ENCODE peak calls at places on chromosome 4, in seven cellular contexts. X, H, E, U, F, P and J are unnamed samples. For H3K27me3, the result is how much of the 10 kb centered on the place peaks cover.

GRCh38 chr4:53116959-53117358 is 248.9 kb downstream of the SCFD2 start:
- DNase-seq in X (no peak), H (no peak), E (no peak), U (no peak), F (no peak), P (no peak), J (peak)

GRCh38 chr4:24921491-24921890 is 8.6 kb upstream of the CCDC149 start:
- DNase-seq in X (no peak), H (no peak), E (no peak), U (no peak), F (no peak), P (no peak), J (no peak)

GRCh38 chr4:55143858-55144257 is 18.5 kb upstream of the KDR start:
- DNase-seq in X (no peak), H (no peak), E (no peak), U (no peak), F (no peak), P (no peak), J (no peak)

GRCh38 chr4:86940176-86940575 is 5.4 kb downstream of the AFF1 start:
- DNase-seq in X (no peak), H (no peak), E (no peak), U (no peak), F (no peak), P (no peak), J (no peak)

GRCh38 chr4:86896596-86896995 is 4.4 kb upstream of the C4orf36 start:
- DNase-seq in X (no peak), H (no peak), E (no peak), U (no peak), F (no peak), P (no peak), J (no peak)

GRCh38 chr4:33996075-33996718 is 2248.1 kb downstream of the ARAP2 start:
- DNase-seq in X (no peak), H (no peak), E (no peak), U (no peak), F (no peak), P (no peak), J (no peak)

GRCh38 chr4:127957105-127957504 is 7.9 kb downstream of the MFSD8 start:
- DNase-seq in X (no peak), H (no peak), E (no peak), U (no peak), F (no peak), P (no peak), J (no peak)

GRCh38 chr4:147975902-147976301 is 244.0 kb downstream of the ARHGAP10 start:
- DNase-seq in X (no peak), H (no peak), E (no peak), U (no peak), F (no peak), P (no peak), J (no peak)

GRCh38 chr4:108219998-108220397 is 51.3 kb upstream of the LEF1 start:
- DNase-seq in X (no peak), H (no peak), E (no peak), U (no peak), F (no peak), P (no peak), J (no peak)

GRCh38 chr4:188781655-188782054 is 642.4 kb downstream of the TRIML1 start:
- DNase-seq in X (no peak), H (no peak), E (no peak), U (no peak), F (no peak), P (no peak), J (peak)

GRCh38 chr4:188551156-188551555 is 411.9 kb downstream of the TRIML1 start:
- DNase-seq in X (no peak), H (no peak), E (no peak), U (no peak), F (no peak), P (no peak), J (no peak)

GRCh38 chr4:89829470-89830138 is 7.4 kb downstream of the SNCA start:
- DNase-seq in X (no peak), H (no peak), E (no peak), U (peak), F (peak), P (no peak), J (no peak)

GRCh38 chr4:687048-687974 is 1.6 kb downstream of the SLC49A3 start:
- DNase-seq in X (peak), H (peak), E (peak), U (peak), F (peak), P (no peak), J (peak)

GRCh38 chr4:176579233-176579632 is 213.5 kb downstream of the VEGFC start:
- DNase-seq in X (no peak), H (no peak), E (no peak), U (no peak), F (no peak), P (no peak), J (no peak)

GRCh38 chr4:170325599-170325998 is 235.8 kb upstream of the AADAT start:
- DNase-seq in X (no peak), H (no peak), E (no peak), U (no peak), F (no peak), P (no peak), J (no peak)

GRCh38 chr4:159070742-159071141 is 32.1 kb upstream of the RAPGEF2 start:
- DNase-seq in X (no peak), H (no peak), E (no peak), U (no peak), F (no peak), P (no peak), J (no peak)

GRCh38 chr4:184410748-184411147 is 63.6 kb downstream of the IRF2 start:
- DNase-seq in X (no peak), H (no peak), E (no peak), U (no peak), F (no peak), P (no peak), J (no peak)

GRCh38 chr4:27524224-27524623 is 663.6 kb downstream of the STIM2 start:
- DNase-seq in X (no peak), H (no peak), E (no peak), U (no peak), F (no peak), P (no peak), J (no peak)

GRCh38 chr4:170386511-170386910 is 296.8 kb upstream of the AADAT start:
- DNase-seq in X (no peak), H (no peak), E (no peak), U (no peak), F (no peak), P (no peak), J (no peak)

GRCh38 chr4:52873861-52874343 is 11.8 kb downstream of the RASL11B start:
- DNase-seq in X (no peak), H (no peak), E (no peak), U (no peak), F (no peak), P (no peak), J (no peak)

GRCh38 chr4:184355111-184355604 is 119.2 kb downstream of the IRF2 start:
- DNase-seq in X (no peak), H (no peak), E (peak), U (no peak), F (peak), P (peak), J (peak)

GRCh38 chr4:42306221-42307109 is 90.8 kb upstream of the SHISA3 start:
- DNase-seq in X (no peak), H (no peak), E (no peak), U (no peak), F (no peak), P (no peak), J (peak)

GRCh38 chr4:158043971-158044618 is 128.7 kb downstream of the GASK1B start:
- DNase-seq in X (peak), H (no peak), E (no peak), U (no peak), F (no peak), P (no peak), J (no peak)

GRCh38 chr4:139593091-139593564 is 37.1 kb upstream of the SETD7 start:
- DNase-seq in X (no peak), H (no peak), E (no peak), U (no peak), F (no peak), P (peak), J (peak)

GRCh38 chr4:169416997-169417396 is 146.2 kb upstream of the SH3RF1 start:
- DNase-seq in X (no peak), H (no peak), E (no peak), U (no peak), F (no peak), P (no peak), J (no peak)

GRCh38 chr4:156137971-156138581 is 184.4 kb upstream of the CTSO start:
- DNase-seq in X (no peak), H (no peak), E (no peak), U (no peak), F (no peak), P (no peak), J (no peak)

GRCh38 chr4:58522765-58523382 is 1412.7 kb upstream of the IGFBP7 start:
- DNase-seq in X (no peak), H (no peak), E (no peak), U (no peak), F (no peak), P (no peak), J (no peak)

GRCh38 chr4:73234712-73235111 is 23.9 kb downstream of the ANKRD17 start:
- DNase-seq in X (no peak), H (no peak), E (no peak), U (no peak), F (no peak), P (no peak), J (no peak)

GRCh38 chr4:154618708-154619315 is 6.4 kb upstream of the FGG start:
- DNase-seq in X (no peak), H (no peak), E (no peak), U (peak), F (peak), P (peak), J (peak)

GRCh38 chr4:26452565-26453531 is 37.4 kb downstream of the CCKAR start:
- DNase-seq in X (no peak), H (no peak), E (no peak), U (no peak), F (no peak), P (no peak), J (no peak)

GRCh38 chr4:84878090-84878489 is 88.4 kb downstream of the WDFY3 start:
- DNase-seq in X (no peak), H (no peak), E (no peak), U (no peak), F (no peak), P (peak), J (no peak)

GRCh38 chr4:153782567-153782966 is 6.3 kb downstream of the SFRP2 start:
- DNase-seq in X (no peak), H (no peak), E (no peak), U (no peak), F (no peak), P (no peak), J (no peak)

GRCh38 chr4:21136231-21136630 is 436.0 kb downstream of the PACRGL start:
- DNase-seq in X (no peak), H (no peak), E (no peak), U (no peak), F (no peak), P (no peak), J (no peak)

DNA sequence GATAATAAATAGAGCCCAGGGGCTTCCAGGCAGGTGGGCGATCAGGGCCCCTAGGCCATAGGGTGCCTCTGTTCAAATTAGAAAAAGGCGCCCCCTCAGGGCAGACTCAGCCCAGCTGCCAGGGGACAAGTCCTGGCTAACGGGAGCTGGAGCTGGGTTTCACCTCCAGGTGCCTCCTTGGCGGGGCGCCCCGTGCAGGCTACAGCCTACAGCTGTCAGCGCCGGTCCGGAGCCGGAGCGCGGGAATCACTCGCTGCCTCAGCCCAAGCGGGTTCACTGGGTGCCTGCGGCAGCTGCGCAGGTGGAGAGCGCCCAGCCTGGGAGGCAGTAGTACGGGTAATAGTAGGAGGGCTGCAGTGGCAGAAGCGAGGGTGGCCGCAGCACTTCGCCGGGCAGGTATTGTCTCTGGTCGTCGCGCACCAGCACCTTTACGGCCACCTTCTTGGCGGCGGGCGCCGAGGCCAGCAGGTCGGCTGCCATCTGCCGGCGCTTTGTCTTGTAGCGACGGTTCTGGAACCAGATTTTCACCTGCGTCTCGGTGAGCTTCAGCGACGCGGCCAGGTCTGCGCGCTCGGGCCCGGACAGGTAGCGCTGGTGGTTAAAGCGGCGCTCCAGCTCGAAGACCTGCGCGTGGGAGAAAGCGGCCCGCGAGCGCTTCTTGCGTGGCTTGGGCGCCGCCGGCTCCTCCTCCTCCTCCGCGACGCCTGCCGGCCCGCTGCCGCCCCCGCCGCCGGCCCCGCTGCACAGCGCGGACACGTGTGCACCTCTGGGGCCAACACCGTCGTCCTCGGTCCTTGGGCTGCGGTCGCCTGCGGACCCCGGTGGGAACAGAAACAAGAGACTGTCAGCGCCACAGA is 2.4 kb downstream of the NKX3-2 start:
- DNase-seq in X (no peak), H (no peak), E (no peak), U (no peak), F (no peak), P (no peak), J (peak)
- H3K27me3 ChIP-seq in X (half or more), H (half or more), E (half or more), U (under half), F (under half), P (half or more), J (under half)

GRCh38 chr4:151744614-151745013 is 16.2 kb downstream of the GATB start:
- DNase-seq in X (no peak), H (no peak), E (no peak), U (no peak), F (no peak), P (peak), J (no peak)

GRCh38 chr4:151739118-151739517 is 21.7 kb downstream of the GATB start:
- DNase-seq in X (no peak), H (no peak), E (no peak), U (no peak), F (no peak), P (no peak), J (no peak)

GRCh38 chr4:151745727-151746231 is 15.0 kb downstream of the GATB start:
- DNase-seq in X (no peak), H (no peak), E (no peak), U (no peak), F (no peak), P (no peak), J (no peak)

GRCh38 chr4:151743894-151744293 is 16.9 kb downstream of the GATB start:
- DNase-seq in X (no peak), H (no peak), E (no peak), U (no peak), F (no peak), P (no peak), J (no peak)

GRCh38 chr4:151743128-151743854 is 17.5 kb downstream of the GATB start:
- DNase-seq in X (no peak), H (no peak), E (no peak), U (no peak), F (no peak), P (no peak), J (no peak)
- H3K27ac ChIP-seq in X (no peak), H (no peak), E (no peak), U (no peak), F (no peak), P (no peak), J (no peak)

DNA sequence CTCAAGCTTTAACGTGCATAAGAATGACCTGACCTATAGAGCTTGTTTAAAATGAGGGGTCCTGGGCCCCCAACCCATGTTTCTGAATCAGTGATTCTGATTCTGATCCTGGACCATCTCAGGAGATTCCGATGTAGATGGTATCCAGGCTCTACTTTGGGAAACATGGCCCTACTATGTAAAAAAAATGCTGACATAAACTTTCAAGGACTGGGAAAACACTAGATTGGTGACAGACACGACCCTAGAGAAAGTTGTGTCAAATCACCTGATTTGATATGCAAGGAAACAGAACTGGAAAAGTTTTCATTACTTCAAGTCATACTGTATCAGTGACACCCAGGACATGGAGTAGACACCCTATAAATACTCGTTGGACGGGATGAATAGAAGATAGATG is 328.5 kb downstream of the HNRNPD start:
- DNase-seq in X (no peak), H (no peak), E (no peak), U (no peak), F (no peak), P (no peak), J (no peak)
- H3K27me3 ChIP-seq in X (under half), H (under half), E (under half), U (under half), F (under half), P (under half), J (under half)

GRCh38 chr4:38130884-38131283 is 170.7 kb downstream of the PTTG2 start:
- DNase-seq in X (no peak), H (no peak), E (no peak), U (no peak), F (no peak), P (no peak), J (no peak)
- H3K27ac ChIP-seq in X (peak), H (peak), E (peak), U (no peak), F (peak), P (no peak), J (no peak)

DNA sequence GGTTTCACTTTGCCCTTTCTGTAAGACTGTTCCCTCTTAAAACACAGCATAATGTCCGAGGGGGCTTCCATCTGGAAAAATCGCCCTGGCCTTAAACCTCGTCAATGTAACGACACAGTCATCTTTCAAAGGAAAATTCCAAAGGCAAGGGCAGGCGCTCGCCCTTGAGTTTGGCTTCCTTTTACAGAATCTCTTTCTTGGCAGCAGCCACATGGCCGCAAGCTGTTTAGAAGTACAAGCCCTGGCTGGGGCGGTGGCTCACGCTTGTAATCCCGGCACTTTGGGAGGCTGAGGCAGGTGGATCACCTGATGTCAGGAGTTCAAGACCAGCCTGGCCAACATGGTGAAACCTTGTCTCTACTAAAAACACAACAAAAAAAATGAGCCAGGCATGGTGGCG is 27.1 kb upstream of the GRPEL1 start:
- DNase-seq in X (no peak), H (no peak), E (no peak), U (no peak), F (no peak), P (no peak), J (peak)
- H3K27me3 ChIP-seq in X (under half), H (under half), E (under half), U (under half), F (under half), P (under half), J (under half)

DNA sequence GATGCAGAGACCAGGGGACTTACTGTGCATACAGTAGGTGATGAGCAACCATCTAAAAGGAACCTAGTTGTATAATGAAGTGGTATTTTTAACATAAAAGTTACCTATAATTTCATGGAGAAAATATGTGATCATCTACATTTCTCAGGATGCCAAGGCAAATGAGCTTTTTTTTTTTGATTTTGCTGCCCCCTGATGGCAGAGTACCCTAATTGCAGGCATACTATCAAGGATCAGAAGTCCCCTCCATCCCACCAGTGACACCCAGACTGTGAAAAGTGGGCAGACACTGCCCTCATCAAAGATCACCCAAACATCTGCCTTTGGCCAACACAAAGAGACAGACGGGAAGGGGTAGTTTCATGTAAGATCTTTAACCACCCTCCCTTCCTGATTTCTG is 9.6 kb upstream of the ABLIM2 start:
- DNase-seq in X (no peak), H (no peak), E (no peak), U (no peak), F (no peak), P (no peak), J (no peak)
- H3K27ac ChIP-seq in X (no peak), H (no peak), E (no peak), U (no peak), F (no peak), P (no peak), J (no peak)

DNA sequence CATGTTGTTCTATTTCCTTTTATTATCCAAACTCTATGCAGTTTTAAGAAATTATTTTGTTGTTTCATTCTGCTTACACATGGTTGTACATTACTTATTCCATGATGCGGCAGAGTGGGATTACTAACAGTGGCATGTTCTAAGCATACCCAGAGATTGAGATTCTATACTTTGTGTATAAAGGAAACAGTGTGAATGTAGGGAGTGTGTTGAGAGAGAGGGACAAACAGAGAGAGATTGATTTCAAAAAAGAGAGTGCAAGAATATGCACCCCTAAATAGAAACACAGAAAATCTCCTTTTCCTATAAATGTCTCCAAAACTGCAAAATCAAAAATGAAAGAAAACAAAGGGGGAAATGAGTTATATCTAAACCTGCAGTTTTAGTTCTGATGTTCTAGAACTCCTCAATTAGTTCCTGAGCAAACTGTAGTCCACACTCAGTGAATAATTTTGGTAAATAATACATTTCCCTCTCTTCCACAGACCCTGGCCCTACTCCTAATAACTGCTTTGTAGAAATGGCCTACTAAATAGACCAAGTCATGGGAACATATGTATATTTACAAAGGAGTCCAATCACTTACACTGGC is 31.0 kb downstream of the SLC9B1 start:
- DNase-seq in X (no peak), H (no peak), E (no peak), U (no peak), F (no peak), P (no peak), J (no peak)
- H3K27me3 ChIP-seq in X (under half), H (under half), E (under half), U (under half), F (under half), P (under half), J (under half)